ENCODE peak calls at places on chromosome 4, in four cellular contexts. One of them, this sample, is unnamed.

GRCh38 chr4:46931981-46932380 is 22.9 kb upstream of the COX7B2 start:
- DNase-seq in keratinocyte: no peak
- DNase-seq in activated T-cell treated with anti-CD3 and anti-CD28 coated beads, Interleukin-2, amount 50 U/mL, for 1 hour: no peak
- DNase-seq in cardiac muscle cell: peak; percentile 61
- DNase-seq in this sample: no peak

GRCh38 chr4:102725229-102725628 is 35.5 kb downstream of the MANBA start:
- DNase-seq in keratinocyte: no peak
- DNase-seq in activated T-cell treated with anti-CD3 and anti-CD28 coated beads, Interleukin-2, amount 50 U/mL, for 1 hour: no peak
- DNase-seq in cardiac muscle cell: no peak
- DNase-seq in this sample: no peak

GRCh38 chr4:1050486-1051213 is 39.2 kb downstream of the FGFRL1 start:
- DNase-seq in keratinocyte: no peak
- DNase-seq in activated T-cell treated with anti-CD3 and anti-CD28 coated beads, Interleukin-2, amount 50 U/mL, for 1 hour: peak; percentile 9
- DNase-seq in cardiac muscle cell: no peak
- DNase-seq in this sample: no peak

GRCh38 chr4:113773014-113773413 is 11.5 kb upstream of the CAMK2D start:
- DNase-seq in keratinocyte: no peak
- DNase-seq in activated T-cell treated with anti-CD3 and anti-CD28 coated beads, Interleukin-2, amount 50 U/mL, for 1 hour: peak; percentile 22
- DNase-seq in cardiac muscle cell: no peak
- DNase-seq in this sample: no peak

GRCh38 chr4:179867300-179867878 is 2375.8 kb upstream of the TENM3 start:
- DNase-seq in keratinocyte: no peak
- DNase-seq in activated T-cell treated with anti-CD3 and anti-CD28 coated beads, Interleukin-2, amount 50 U/mL, for 1 hour: peak; percentile 15
- DNase-seq in cardiac muscle cell: peak; percentile 80
- DNase-seq in this sample: peak; percentile 68

GRCh38 chr4:5082381-5082780 is 31.1 kb downstream of the STK32B start:
- DNase-seq in keratinocyte: no peak
- DNase-seq in activated T-cell treated with anti-CD3 and anti-CD28 coated beads, Interleukin-2, amount 50 U/mL, for 1 hour: no peak
- DNase-seq in cardiac muscle cell: no peak
- DNase-seq in this sample: no peak

GRCh38 chr4:74671074-74671698 is 123.1 kb downstream of the BTC start:
- DNase-seq in keratinocyte: no peak
- DNase-seq in activated T-cell treated with anti-CD3 and anti-CD28 coated beads, Interleukin-2, amount 50 U/mL, for 1 hour: peak; percentile 31
- DNase-seq in cardiac muscle cell: peak; percentile 67
- DNase-seq in this sample: no peak

GRCh38 chr4:127045872-127046271 is 586.9 kb upstream of the INTU start:
- DNase-seq in keratinocyte: no peak
- DNase-seq in activated T-cell treated with anti-CD3 and anti-CD28 coated beads, Interleukin-2, amount 50 U/mL, for 1 hour: no peak
- DNase-seq in cardiac muscle cell: no peak
- DNase-seq in this sample: no peak

GRCh38 chr4:130172156-130172555 is 1076.2 kb downstream of the C4orf33 start:
- DNase-seq in keratinocyte: no peak
- DNase-seq in activated T-cell treated with anti-CD3 and anti-CD28 coated beads, Interleukin-2, amount 50 U/mL, for 1 hour: no peak
- DNase-seq in cardiac muscle cell: no peak
- DNase-seq in this sample: no peak

GRCh38 chr4:184838249-184839074 is 12.7 kb upstream of the ACSL1 start:
- DNase-seq in keratinocyte: no peak
- DNase-seq in activated T-cell treated with anti-CD3 and anti-CD28 coated beads, Interleukin-2, amount 50 U/mL, for 1 hour: no peak
- DNase-seq in cardiac muscle cell: no peak
- DNase-seq in this sample: no peak

GRCh38 chr4:123659759-123660158 is 263.2 kb downstream of the SPRY1 start:
- DNase-seq in keratinocyte: no peak
- DNase-seq in activated T-cell treated with anti-CD3 and anti-CD28 coated beads, Interleukin-2, amount 50 U/mL, for 1 hour: no peak
- DNase-seq in cardiac muscle cell: peak; percentile 8
- DNase-seq in this sample: no peak

GRCh38 chr4:121554377-121554776 is 142.4 kb downstream of the ANXA5 start:
- DNase-seq in keratinocyte: no peak
- DNase-seq in activated T-cell treated with anti-CD3 and anti-CD28 coated beads, Interleukin-2, amount 50 U/mL, for 1 hour: no peak
- DNase-seq in cardiac muscle cell: no peak
- DNase-seq in this sample: no peak

GRCh38 chr4:68361146-68361589 is 11.3 kb upstream of the YTHDC1 start:
- DNase-seq in keratinocyte: peak; percentile 66
- DNase-seq in activated T-cell treated with anti-CD3 and anti-CD28 coated beads, Interleukin-2, amount 50 U/mL, for 1 hour: no peak
- DNase-seq in cardiac muscle cell: no peak
- DNase-seq in this sample: no peak

GRCh38 chr4:121139533-121140222 is 24.4 kb downstream of the TNIP3 start:
- DNase-seq in keratinocyte: no peak
- DNase-seq in activated T-cell treated with anti-CD3 and anti-CD28 coated beads, Interleukin-2, amount 50 U/mL, for 1 hour: no peak
- DNase-seq in cardiac muscle cell: no peak
- DNase-seq in this sample: no peak

GRCh38 chr4:152939655-152940054 is 3.5 kb downstream of the FHDC1 start:
- DNase-seq in keratinocyte: no peak
- DNase-seq in activated T-cell treated with anti-CD3 and anti-CD28 coated beads, Interleukin-2, amount 50 U/mL, for 1 hour: no peak
- DNase-seq in cardiac muscle cell: no peak
- DNase-seq in this sample: no peak

GRCh38 chr4:113878718-113879117 is 100.7 kb downstream of the ARSJ start:
- DNase-seq in keratinocyte: no peak
- DNase-seq in activated T-cell treated with anti-CD3 and anti-CD28 coated beads, Interleukin-2, amount 50 U/mL, for 1 hour: no peak
- DNase-seq in cardiac muscle cell: peak; percentile 55
- DNase-seq in this sample: no peak

GRCh38 chr4:156322592-156322991 is 368.9 kb upstream of the CTSO start:
- DNase-seq in keratinocyte: no peak
- DNase-seq in activated T-cell treated with anti-CD3 and anti-CD28 coated beads, Interleukin-2, amount 50 U/mL, for 1 hour: no peak
- DNase-seq in cardiac muscle cell: no peak
- DNase-seq in this sample: no peak

GRCh38 chr4:168717852-168718251 is 221.0 kb downstream of the PALLD start:
- DNase-seq in keratinocyte: no peak
- DNase-seq in activated T-cell treated with anti-CD3 and anti-CD28 coated beads, Interleukin-2, amount 50 U/mL, for 1 hour: no peak
- DNase-seq in cardiac muscle cell: peak; percentile 67
- DNase-seq in this sample: no peak

GRCh38 chr4:102387552-102388150 is 42.4 kb upstream of the SLC39A8 start:
- DNase-seq in keratinocyte: no peak
- DNase-seq in activated T-cell treated with anti-CD3 and anti-CD28 coated beads, Interleukin-2, amount 50 U/mL, for 1 hour: no peak
- DNase-seq in cardiac muscle cell: no peak
- DNase-seq in this sample: no peak